ENCODE peak calls at places on chromosome 6, in five cellular contexts. One of them, this sample, is unnamed.

GRCh38 chr6:159002432-159003160 is 2.6 kb upstream of the RSPH3 start:
- DNase-seq in sigmoid colon: no peak
- DNase-seq in aorta: no peak
- DNase-seq in prostate gland: no peak
- DNase-seq in ascending aorta: no peak
- DNase-seq in this sample: no peak

GRCh38 chr6:72267470-72267869 is 354.4 kb upstream of the KCNQ5 start:
- DNase-seq in sigmoid colon: no peak
- DNase-seq in prostate gland: no peak
- DNase-seq in ascending aorta: no peak
- DNase-seq in aorta: no peak
- DNase-seq in this sample: no peak

GRCh38 chr6:73285674-73286283 is 22.8 kb upstream of the KHDC1 start:
- DNase-seq in prostate gland: no peak
- DNase-seq in aorta: no peak
- DNase-seq in ascending aorta: no peak
- DNase-seq in sigmoid colon: no peak
- DNase-seq in this sample: no peak

GRCh38 chr6:136403166-136403980 is 113.7 kb upstream of the BCLAF1 start:
- DNase-seq in ascending aorta: no peak
- DNase-seq in prostate gland: no peak
- DNase-seq in sigmoid colon: no peak
- DNase-seq in aorta: no peak
- DNase-seq in this sample: no peak

GRCh38 chr6:157760589-157761330 is 62.3 kb upstream of the SNX9 start:
- DNase-seq in sigmoid colon: no peak
- DNase-seq in aorta: no peak
- DNase-seq in prostate gland: no peak
- DNase-seq in ascending aorta: no peak
- DNase-seq in this sample: no peak

GRCh38 chr6:84284428-84285033 is 57.1 kb upstream of the CEP162 start:
- DNase-seq in sigmoid colon: no peak
- DNase-seq in aorta: no peak
- DNase-seq in prostate gland: no peak
- DNase-seq in ascending aorta: no peak
- DNase-seq in this sample: no peak

GRCh38 chr6:161481786-161482516 is 208.1 kb upstream of the AGPAT4 start:
- DNase-seq in sigmoid colon: no peak
- DNase-seq in ascending aorta: no peak
- DNase-seq in prostate gland: no peak
- DNase-seq in aorta: no peak
- DNase-seq in this sample: no peak

GRCh38 chr6:91719414-91719813 is 1132.5 kb upstream of the MAP3K7 start:
- DNase-seq in ascending aorta: no peak
- DNase-seq in prostate gland: no peak
- DNase-seq in sigmoid colon: no peak
- DNase-seq in aorta: no peak
- DNase-seq in this sample: no peak

GRCh38 chr6:11632795-11633511 is 95.4 kb downstream of the TMEM170B start:
- DNase-seq in ascending aorta: peak; percentile 79
- DNase-seq in prostate gland: no peak
- DNase-seq in aorta: peak; percentile 58
- DNase-seq in sigmoid colon: no peak
- DNase-seq in this sample: no peak

GRCh38 chr6:163294734-163295133 is 119.8 kb upstream of the QKI start:
- DNase-seq in aorta: no peak
- DNase-seq in sigmoid colon: no peak
- DNase-seq in ascending aorta: no peak
- DNase-seq in prostate gland: no peak
- DNase-seq in this sample: no peak

GRCh38 chr6:151027295-151027747 is 161.8 kb downstream of the MTHFD1L start:
- DNase-seq in aorta: no peak
- DNase-seq in ascending aorta: no peak
- DNase-seq in sigmoid colon: no peak
- DNase-seq in prostate gland: no peak
- DNase-seq in this sample: no peak

GRCh38 chr6:31617010-31617409 is 2.0 kb downstream of the AIF1 start:
- DNase-seq in prostate gland: no peak
- DNase-seq in aorta: no peak
- DNase-seq in sigmoid colon: no peak
- DNase-seq in ascending aorta: no peak
- DNase-seq in this sample: no peak

GRCh38 chr6:103080497-103080896 is 1687.0 kb downstream of the GRIK2 start:
- DNase-seq in prostate gland: no peak
- DNase-seq in ascending aorta: no peak
- DNase-seq in aorta: no peak
- DNase-seq in sigmoid colon: no peak
- DNase-seq in this sample: no peak

GRCh38 chr6:34145161-34146020 is 496 bp downstream of the GRM4 start:
- DNase-seq in aorta: peak; percentile 46
- DNase-seq in sigmoid colon: peak; percentile 56
- DNase-seq in ascending aorta: no peak
- DNase-seq in prostate gland: no peak
- DNase-seq in this sample: no peak

GRCh38 chr6:35512740-35513139 is at the start of gene TULP1:
- DNase-seq in prostate gland: no peak
- DNase-seq in sigmoid colon: no peak
- DNase-seq in aorta: no peak
- DNase-seq in ascending aorta: no peak
- DNase-seq in this sample: no peak

GRCh38 chr6:149150999-149151398 is 166.5 kb upstream of the TAB2 start:
- DNase-seq in aorta: no peak
- DNase-seq in sigmoid colon: no peak
- DNase-seq in ascending aorta: no peak
- DNase-seq in prostate gland: no peak
- DNase-seq in this sample: no peak

GRCh38 chr6:113414511-113414910 is 442.6 kb upstream of the MARCKS start:
- DNase-seq in prostate gland: peak; percentile 28
- DNase-seq in aorta: peak; percentile 53
- DNase-seq in sigmoid colon: no peak
- DNase-seq in ascending aorta: peak; percentile 65
- DNase-seq in this sample: no peak

GRCh38 chr6:145137425-145137824 is 597.9 kb downstream of the EPM2A start:
- DNase-seq in ascending aorta: no peak
- DNase-seq in prostate gland: no peak
- DNase-seq in sigmoid colon: no peak
- DNase-seq in aorta: no peak
- DNase-seq in this sample: no peak

GRCh38 chr6:6998194-6998569 is 109.6 kb upstream of the RREB1 start:
- DNase-seq in aorta: no peak
- DNase-seq in ascending aorta: no peak
- DNase-seq in sigmoid colon: no peak
- DNase-seq in prostate gland: no peak
- DNase-seq in this sample: no peak

GRCh38 chr6:7725412-7725811 is 487 bp upstream of the BMP6 start:
- DNase-seq in prostate gland: no peak
- DNase-seq in sigmoid colon: no peak
- DNase-seq in aorta: no peak
- DNase-seq in ascending aorta: no peak
- DNase-seq in this sample: no peak

GRCh38 chr6:119342430-119342829 is 7.1 kb downstream of the MAN1A1 start:
- DNase-seq in aorta: no peak
- DNase-seq in sigmoid colon: no peak
- DNase-seq in prostate gland: no peak
- DNase-seq in ascending aorta: no peak
- DNase-seq in this sample: no peak

GRCh38 chr6:51868591-51869355 is 218.6 kb downstream of the PKHD1 start:
- DNase-seq in prostate gland: no peak
- DNase-seq in aorta: no peak
- DNase-seq in ascending aorta: no peak
- DNase-seq in sigmoid colon: no peak
- DNase-seq in this sample: no peak

GRCh38 chr6:33201147-33201545 is 479 bp downstream of the SLC39A7 start:
- DNase-seq in ascending aorta: no peak
- DNase-seq in aorta: no peak
- DNase-seq in sigmoid colon: no peak
- DNase-seq in prostate gland: no peak
- DNase-seq in this sample: no peak

GRCh38 chr6:4185419-4185818 is 50.0 kb upstream of the ECI2 start:
- DNase-seq in ascending aorta: no peak
- DNase-seq in prostate gland: no peak
- DNase-seq in sigmoid colon: no peak
- DNase-seq in aorta: no peak
- DNase-seq in this sample: no peak

GRCh38 chr6:155943635-155944034 is 488.0 kb upstream of the NOX3 start:
- DNase-seq in sigmoid colon: no peak
- DNase-seq in aorta: no peak
- DNase-seq in prostate gland: no peak
- DNase-seq in ascending aorta: no peak
- DNase-seq in this sample: no peak

GRCh38 chr6:42013134-42013516 is 37.2 kb upstream of the TAF8 start:
- DNase-seq in ascending aorta: no peak
- DNase-seq in aorta: no peak
- DNase-seq in prostate gland: no peak
- DNase-seq in sigmoid colon: no peak
- DNase-seq in this sample: no peak

GRCh38 chr6:20978176-20978614 is 443.9 kb downstream of the CDKAL1 start:
- DNase-seq in sigmoid colon: no peak
- DNase-seq in ascending aorta: no peak
- DNase-seq in prostate gland: no peak
- DNase-seq in aorta: no peak
- DNase-seq in this sample: no peak

GRCh38 chr6:170289971-170290305 is 940 bp downstream of the DLL1 start:
- DNase-seq in sigmoid colon: peak; percentile 67
- DNase-seq in aorta: no peak
- DNase-seq in ascending aorta: peak; percentile 65
- DNase-seq in prostate gland: no peak
- DNase-seq in this sample: no peak

GRCh38 chr6:170292778-170293164 is 1.9 kb upstream of the DLL1 start:
- DNase-seq in ascending aorta: peak; percentile 52
- DNase-seq in sigmoid colon: peak; percentile 57
- DNase-seq in prostate gland: no peak
- DNase-seq in aorta: no peak
- DNase-seq in this sample: no peak

GRCh38 chr6:170290306-170291128 is at the start of gene DLL1:
- DNase-seq in aorta: peak; percentile 66
- DNase-seq in sigmoid colon: peak; percentile 68
- DNase-seq in ascending aorta: peak; percentile 74
- DNase-seq in prostate gland: peak; percentile 48
- DNase-seq in this sample: no peak

GRCh38 chr6:170292111-170292777 is 1.4 kb upstream of the DLL1 start:
- DNase-seq in ascending aorta: peak; percentile 61
- DNase-seq in aorta: no peak
- DNase-seq in sigmoid colon: peak; percentile 46
- DNase-seq in prostate gland: no peak
- DNase-seq in this sample: no peak

GRCh38 chr6:170291271-170292110 is 613 bp upstream of the DLL1 start:
- DNase-seq in aorta: peak; percentile 87
- DNase-seq in prostate gland: peak; percentile 72
- DNase-seq in ascending aorta: peak; percentile 74
- DNase-seq in sigmoid colon: peak; percentile 88
- DNase-seq in this sample: no peak
- H3K27me3 ChIP-seq in aorta: no peaks in the 10 kb centered on the region
- H3K27me3 ChIP-seq in prostate gland: no peaks in the 10 kb centered on the region
- H3K27me3 ChIP-seq in ascending aorta: peaks cover 37% of the 10 kb centered on the region
- H3K27me3 ChIP-seq in sigmoid colon: peaks cover 92% of the 10 kb centered on the region
- H3K27me3 ChIP-seq in this sample: peaks cover 10% of the 10 kb centered on the region

DNA sequence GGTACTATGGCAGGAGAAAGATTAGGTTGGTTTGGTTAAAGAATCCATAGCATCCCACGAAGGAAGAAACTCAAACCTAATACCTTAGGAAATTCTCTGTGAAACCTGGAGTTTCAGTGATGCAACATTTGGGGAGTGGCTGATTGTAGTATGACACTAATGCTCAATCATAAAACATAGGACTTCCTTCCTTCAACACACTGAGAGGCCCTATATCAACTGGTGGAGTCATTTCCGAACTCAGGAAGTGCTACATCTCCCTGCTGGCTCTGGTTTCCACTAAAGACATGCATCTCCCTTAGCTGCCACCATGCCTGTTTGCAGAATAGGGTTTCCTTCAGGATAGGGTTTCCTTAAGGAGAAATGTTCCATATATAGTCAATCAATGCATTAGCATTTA is 5.2 kb upstream of the MANEA start:
- DNase-seq in aorta: no peak
- DNase-seq in prostate gland: no peak
- DNase-seq in ascending aorta: no peak
- DNase-seq in sigmoid colon: no peak
- DNase-seq in this sample: no peak
- H3K27me3 ChIP-seq in aorta: no peaks in the 10 kb centered on the region
- H3K27me3 ChIP-seq in prostate gland: no peaks in the 10 kb centered on the region
- H3K27me3 ChIP-seq in ascending aorta: no peaks in the 10 kb centered on the region
- H3K27me3 ChIP-seq in sigmoid colon: no peaks in the 10 kb centered on the region
- H3K27me3 ChIP-seq in this sample: no peaks in the 10 kb centered on the region

GRCh38 chr6:43271944-43272343 is 26.1 kb upstream of the SLC22A7 start:
- DNase-seq in ascending aorta: no peak
- DNase-seq in aorta: no peak
- DNase-seq in prostate gland: no peak
- DNase-seq in sigmoid colon: no peak
- DNase-seq in this sample: no peak
- H3K27me3 ChIP-seq in ascending aorta: peaks cover 12% of the 10 kb centered on the region
- H3K27me3 ChIP-seq in aorta: no peaks in the 10 kb centered on the region
- H3K27me3 ChIP-seq in prostate gland: peaks cover 4% of the 10 kb centered on the region
- H3K27me3 ChIP-seq in sigmoid colon: peaks cover 21% of the 10 kb centered on the region
- H3K27me3 ChIP-seq in this sample: peaks cover 6% of the 10 kb centered on the region

DNA sequence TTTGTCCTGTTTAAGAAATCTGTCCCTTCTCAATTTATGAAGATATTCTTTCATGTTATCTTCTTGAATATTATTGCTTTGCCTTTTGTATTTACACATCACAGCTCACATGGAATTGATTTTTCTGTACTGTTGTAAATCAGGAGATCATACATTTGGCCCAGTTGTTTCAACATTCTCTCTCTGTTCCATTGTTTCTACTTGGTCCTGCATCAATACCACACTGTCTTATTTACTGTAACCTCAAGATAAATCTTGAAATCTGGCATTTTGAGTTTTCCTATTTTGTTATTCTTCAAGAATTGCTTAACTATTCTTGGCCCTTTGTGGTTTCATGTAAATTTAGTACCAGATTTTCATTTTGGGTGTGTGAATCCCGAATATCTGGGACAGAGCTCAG is 121.7 kb upstream of the CCN2 start:
- DNase-seq in ascending aorta: no peak
- DNase-seq in sigmoid colon: no peak
- DNase-seq in prostate gland: no peak
- DNase-seq in aorta: no peak
- DNase-seq in this sample: no peak
- H3K27me3 ChIP-seq in ascending aorta: no peaks in the 10 kb centered on the region
- H3K27me3 ChIP-seq in sigmoid colon: no peaks in the 10 kb centered on the region
- H3K27me3 ChIP-seq in prostate gland: no peaks in the 10 kb centered on the region
- H3K27me3 ChIP-seq in aorta: no peaks in the 10 kb centered on the region
- H3K27me3 ChIP-seq in this sample: no peaks in the 10 kb centered on the region

DNA sequence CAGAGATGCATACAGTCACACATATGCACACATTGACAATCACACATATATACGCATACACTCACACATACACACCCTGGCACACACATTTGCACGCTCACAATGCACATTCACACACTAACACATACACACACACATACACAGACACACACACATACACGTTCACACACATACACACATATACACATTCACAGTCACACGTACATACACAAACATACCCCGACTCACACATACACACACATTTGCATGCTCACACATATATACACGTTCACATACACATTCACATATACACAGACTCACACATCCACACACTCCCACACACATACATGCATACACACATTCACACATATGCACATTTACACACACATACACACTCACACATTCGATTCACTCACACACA is 366.8 kb upstream of the ID4 start:
- DNase-seq in prostate gland: no peak
- DNase-seq in sigmoid colon: no peak
- DNase-seq in ascending aorta: no peak
- DNase-seq in aorta: no peak
- DNase-seq in this sample: no peak
- H3K27me3 ChIP-seq in prostate gland: no peaks in the 10 kb centered on the region
- H3K27me3 ChIP-seq in sigmoid colon: no peaks in the 10 kb centered on the region
- H3K27me3 ChIP-seq in ascending aorta: no peaks in the 10 kb centered on the region
- H3K27me3 ChIP-seq in aorta: no peaks in the 10 kb centered on the region
- H3K27me3 ChIP-seq in this sample: no peaks in the 10 kb centered on the region